ENCODE peak calls at places on chromosomes 4 and X, in six cellular contexts. One of them, this sample, is unnamed. For H3K9me3 and H3K4me1, the result is how much of the 10 kb centered on the place peaks cover.

GRCh38 chrX:136754641-136755040 is 26.1 kb downstream of the ARHGEF6 start:
- DNase-seq in iPS DF 6.9: no peak
- DNase-seq in tibial nerve: no peak
- DNase-seq in SK-N-SH: no peak
- DNase-seq in PC-3: no peak
- DNase-seq in CD8-positive, alpha-beta T cell: no peak
- DNase-seq in this sample: no peak

GRCh38 chr4:960140-960735 is 13.1 kb downstream of the DGKQ start:
- DNase-seq in iPS DF 6.9: no peak
- DNase-seq in tibial nerve: no peak
- DNase-seq in SK-N-SH: peak
- DNase-seq in PC-3: no peak
- DNase-seq in CD8-positive, alpha-beta T cell: no peak
- DNase-seq in this sample: no peak

GRCh38 chr4:25702848-25703247 is 47.2 kb downstream of the SLC34A2 start:
- DNase-seq in iPS DF 6.9: no peak
- DNase-seq in tibial nerve: no peak
- DNase-seq in SK-N-SH: no peak
- DNase-seq in PC-3: peak
- DNase-seq in CD8-positive, alpha-beta T cell: no peak
- DNase-seq in this sample: no peak

GRCh38 chr4:158824425-158825274 is 55.8 kb downstream of the FNIP2 start:
- DNase-seq in iPS DF 6.9: no peak
- DNase-seq in tibial nerve: no peak
- DNase-seq in SK-N-SH: peak
- DNase-seq in PC-3: no peak
- DNase-seq in CD8-positive, alpha-beta T cell: no peak
- DNase-seq in this sample: no peak

GRCh38 chrX:96474357-96475125 is 210.1 kb upstream of the DIAPH2 start:
- DNase-seq in iPS DF 6.9: no peak
- DNase-seq in tibial nerve: no peak
- DNase-seq in SK-N-SH: no peak
- DNase-seq in PC-3: peak
- DNase-seq in CD8-positive, alpha-beta T cell: no peak
- DNase-seq in this sample: no peak

GRCh38 chr4:12636191-12636590 is 847.9 kb downstream of the RAB28 start:
- DNase-seq in iPS DF 6.9: no peak
- DNase-seq in tibial nerve: no peak
- DNase-seq in SK-N-SH: no peak
- DNase-seq in PC-3: no peak
- DNase-seq in CD8-positive, alpha-beta T cell: no peak
- DNase-seq in this sample: no peak

GRCh38 chrX:25012433-25012735 is 3.4 kb downstream of the ARX start:
- DNase-seq in iPS DF 6.9: no peak
- DNase-seq in tibial nerve: no peak
- DNase-seq in SK-N-SH: peak
- DNase-seq in PC-3: no peak
- DNase-seq in CD8-positive, alpha-beta T cell: no peak
- DNase-seq in this sample: no peak

GRCh38 chr4:5940470-5941203 is 47.8 kb upstream of the CRMP1 start:
- DNase-seq in iPS DF 6.9: no peak
- DNase-seq in tibial nerve: no peak
- DNase-seq in SK-N-SH: no peak
- DNase-seq in PC-3: peak
- DNase-seq in CD8-positive, alpha-beta T cell: no peak
- DNase-seq in this sample: no peak

GRCh38 chrX:71944369-71944768 is 33.7 kb downstream of the NHSL2 start:
- DNase-seq in iPS DF 6.9: no peak
- DNase-seq in tibial nerve: no peak
- DNase-seq in SK-N-SH: no peak
- DNase-seq in PC-3: no peak
- DNase-seq in CD8-positive, alpha-beta T cell: no peak
- DNase-seq in this sample: no peak

GRCh38 chrX:67619253-67619652 is 75.4 kb downstream of the AR start:
- DNase-seq in iPS DF 6.9: no peak
- DNase-seq in tibial nerve: no peak
- DNase-seq in SK-N-SH: no peak
- DNase-seq in PC-3: no peak
- DNase-seq in CD8-positive, alpha-beta T cell: no peak
- DNase-seq in this sample: no peak

GRCh38 chr4:78020677-78021076 is 36.4 kb upstream of the FRAS1 start:
- DNase-seq in iPS DF 6.9: no peak
- DNase-seq in tibial nerve: no peak
- DNase-seq in SK-N-SH: no peak
- DNase-seq in PC-3: peak
- DNase-seq in CD8-positive, alpha-beta T cell: no peak
- DNase-seq in this sample: no peak

GRCh38 chr4:156377036-156377700 is 423.5 kb upstream of the CTSO start:
- DNase-seq in iPS DF 6.9: no peak
- DNase-seq in tibial nerve: no peak
- DNase-seq in SK-N-SH: no peak
- DNase-seq in PC-3: peak
- DNase-seq in CD8-positive, alpha-beta T cell: no peak
- DNase-seq in this sample: no peak

GRCh38 chrX:147180886-147181285 is 366.3 kb upstream of the CXorf51A start:
- DNase-seq in iPS DF 6.9: no peak
- DNase-seq in tibial nerve: no peak
- DNase-seq in SK-N-SH: no peak
- DNase-seq in PC-3: peak
- DNase-seq in CD8-positive, alpha-beta T cell: no peak
- DNase-seq in this sample: no peak

GRCh38 chr4:183402771-183403170 is 41.7 kb upstream of the CDKN2AIP start:
- DNase-seq in iPS DF 6.9: no peak
- DNase-seq in tibial nerve: no peak
- DNase-seq in SK-N-SH: no peak
- DNase-seq in PC-3: peak
- DNase-seq in CD8-positive, alpha-beta T cell: no peak
- DNase-seq in this sample: no peak

GRCh38 chr4:168212656-168213055 is 105.9 kb downstream of the DDX60 start:
- DNase-seq in iPS DF 6.9: no peak
- DNase-seq in tibial nerve: no peak
- DNase-seq in SK-N-SH: no peak
- DNase-seq in PC-3: no peak
- DNase-seq in CD8-positive, alpha-beta T cell: no peak
- DNase-seq in this sample: no peak

GRCh38 chr4:123308667-123309066 is 87.9 kb upstream of the SPRY1 start:
- DNase-seq in iPS DF 6.9: no peak
- DNase-seq in tibial nerve: no peak
- DNase-seq in SK-N-SH: no peak
- DNase-seq in PC-3: no peak
- DNase-seq in CD8-positive, alpha-beta T cell: no peak
- DNase-seq in this sample: no peak

GRCh38 chr4:74447636-74448233 is 2.8 kb downstream of the AREG start:
- DNase-seq in iPS DF 6.9: no peak
- DNase-seq in tibial nerve: no peak
- DNase-seq in SK-N-SH: no peak
- DNase-seq in PC-3: no peak
- DNase-seq in CD8-positive, alpha-beta T cell: no peak
- DNase-seq in this sample: no peak

GRCh38 chr4:74444891-74445642 is at the start of gene AREG:
- DNase-seq in iPS DF 6.9: no peak
- DNase-seq in tibial nerve: peak
- DNase-seq in SK-N-SH: peak
- DNase-seq in PC-3: peak
- DNase-seq in CD8-positive, alpha-beta T cell: peak
- DNase-seq in this sample: no peak

GRCh38 chr4:74446193-74446868 is 1.4 kb downstream of the AREG start:
- DNase-seq in iPS DF 6.9: no peak
- DNase-seq in tibial nerve: no peak
- DNase-seq in SK-N-SH: no peak
- DNase-seq in PC-3: peak
- DNase-seq in CD8-positive, alpha-beta T cell: no peak
- DNase-seq in this sample: no peak

GRCh38 chr4:74449571-74450297 is 4.8 kb downstream of the AREG start:
- DNase-seq in iPS DF 6.9: no peak
- DNase-seq in tibial nerve: no peak
- DNase-seq in SK-N-SH: no peak
- DNase-seq in PC-3: peak
- DNase-seq in CD8-positive, alpha-beta T cell: no peak
- DNase-seq in this sample: no peak

GRCh38 chr4:74446896-74447295 is 2.0 kb downstream of the AREG start:
- DNase-seq in iPS DF 6.9: no peak
- DNase-seq in tibial nerve: no peak
- DNase-seq in SK-N-SH: no peak
- DNase-seq in PC-3: no peak
- DNase-seq in CD8-positive, alpha-beta T cell: no peak
- DNase-seq in this sample: no peak
- H3K9me3 ChIP-seq in iPS DF 6.9: under half
- H3K9me3 ChIP-seq in tibial nerve: under half
- H3K9me3 ChIP-seq in SK-N-SH: under half
- H3K9me3 ChIP-seq in PC-3: under half
- H3K9me3 ChIP-seq in CD8-positive, alpha-beta T cell: under half
- H3K9me3 ChIP-seq in this sample: under half

GRCh38 chrX:13044441-13044840 is at the start of gene FAM9C:
- DNase-seq in iPS DF 6.9: no peak
- DNase-seq in tibial nerve: no peak
- DNase-seq in SK-N-SH: peak
- DNase-seq in PC-3: no peak
- DNase-seq in CD8-positive, alpha-beta T cell: no peak
- DNase-seq in this sample: no peak

GRCh38 chrX:13050151-13050550 is 5.7 kb upstream of the FAM9C start:
- DNase-seq in iPS DF 6.9: no peak
- DNase-seq in tibial nerve: no peak
- DNase-seq in SK-N-SH: no peak
- DNase-seq in PC-3: no peak
- DNase-seq in CD8-positive, alpha-beta T cell: no peak
- DNase-seq in this sample: no peak

GRCh38 chrX:13046035-13046851 is 1.8 kb upstream of the FAM9C start:
- DNase-seq in iPS DF 6.9: no peak
- DNase-seq in tibial nerve: no peak
- DNase-seq in SK-N-SH: no peak
- DNase-seq in PC-3: no peak
- DNase-seq in CD8-positive, alpha-beta T cell: no peak
- DNase-seq in this sample: no peak

GRCh38 chrX:13048265-13048664 is 3.8 kb upstream of the FAM9C start:
- DNase-seq in iPS DF 6.9: no peak
- DNase-seq in tibial nerve: no peak
- DNase-seq in SK-N-SH: no peak
- DNase-seq in PC-3: peak
- DNase-seq in CD8-positive, alpha-beta T cell: no peak
- DNase-seq in this sample: no peak

GRCh38 chrX:13047752-13048151 is 3.3 kb upstream of the FAM9C start:
- DNase-seq in iPS DF 6.9: no peak
- DNase-seq in tibial nerve: no peak
- DNase-seq in SK-N-SH: no peak
- DNase-seq in PC-3: no peak
- DNase-seq in CD8-positive, alpha-beta T cell: no peak
- DNase-seq in this sample: no peak
- H3K4me1 ChIP-seq in iPS DF 6.9: under half
- H3K4me1 ChIP-seq in tibial nerve: under half
- H3K4me1 ChIP-seq in SK-N-SH: under half
- H3K4me1 ChIP-seq in PC-3: under half
- H3K4me1 ChIP-seq in CD8-positive, alpha-beta T cell: half or more
- H3K4me1 ChIP-seq in this sample: under half

GRCh38 chr4:22850630-22851029 is 157.9 kb downstream of the GBA3 start:
- DNase-seq in iPS DF 6.9: no peak
- DNase-seq in tibial nerve: no peak
- DNase-seq in SK-N-SH: no peak
- DNase-seq in PC-3: no peak
- DNase-seq in CD8-positive, alpha-beta T cell: no peak
- DNase-seq in this sample: no peak
- H3K9me3 ChIP-seq in iPS DF 6.9: under half
- H3K9me3 ChIP-seq in tibial nerve: under half
- H3K9me3 ChIP-seq in SK-N-SH: under half
- H3K9me3 ChIP-seq in PC-3: under half
- H3K9me3 ChIP-seq in CD8-positive, alpha-beta T cell: under half
- H3K9me3 ChIP-seq in this sample: under half

GRCh38 chr4:15400276-15400675 is 27.6 kb upstream of the C1QTNF7 start:
- DNase-seq in iPS DF 6.9: no peak
- DNase-seq in tibial nerve: no peak
- DNase-seq in SK-N-SH: no peak
- DNase-seq in PC-3: no peak
- DNase-seq in CD8-positive, alpha-beta T cell: no peak
- DNase-seq in this sample: no peak

GRCh38 chr4:15405069-15405468 is 22.8 kb upstream of the C1QTNF7 start:
- DNase-seq in iPS DF 6.9: no peak
- DNase-seq in tibial nerve: no peak
- DNase-seq in SK-N-SH: no peak
- DNase-seq in PC-3: no peak
- DNase-seq in CD8-positive, alpha-beta T cell: no peak
- DNase-seq in this sample: no peak

GRCh38 chr4:15402146-15402545 is 25.7 kb upstream of the C1QTNF7 start:
- DNase-seq in iPS DF 6.9: no peak
- DNase-seq in tibial nerve: no peak
- DNase-seq in SK-N-SH: no peak
- DNase-seq in PC-3: no peak
- DNase-seq in CD8-positive, alpha-beta T cell: no peak
- DNase-seq in this sample: no peak

GRCh38 chr4:15400911-15401671 is 26.7 kb upstream of the C1QTNF7 start:
- DNase-seq in iPS DF 6.9: no peak
- DNase-seq in tibial nerve: peak
- DNase-seq in SK-N-SH: peak
- DNase-seq in PC-3: peak
- DNase-seq in CD8-positive, alpha-beta T cell: no peak
- DNase-seq in this sample: no peak

DNA sequence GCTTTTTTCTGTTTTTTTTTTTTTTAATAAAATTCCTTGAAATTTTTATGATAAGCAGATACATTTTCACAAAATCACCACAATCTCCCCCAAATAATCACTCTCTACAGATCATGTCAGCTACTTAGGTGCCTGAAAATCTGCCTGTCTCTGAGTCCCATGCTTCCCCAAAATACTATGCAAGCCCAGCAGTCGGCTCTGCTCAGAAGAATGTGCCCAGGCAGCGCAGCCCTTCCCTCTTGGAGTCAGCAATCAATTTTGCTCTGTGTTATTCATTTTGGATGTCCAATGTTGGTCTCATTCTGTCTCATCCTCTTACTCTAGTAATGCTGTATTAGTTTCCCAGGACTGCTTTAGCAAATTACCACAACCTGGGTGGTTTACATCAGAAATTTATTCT is 24.9 kb upstream of the C1QTNF7 start:
- DNase-seq in iPS DF 6.9: no peak
- DNase-seq in tibial nerve: no peak
- DNase-seq in SK-N-SH: no peak
- DNase-seq in PC-3: no peak
- DNase-seq in CD8-positive, alpha-beta T cell: no peak
- DNase-seq in this sample: no peak
- H3K4me1 ChIP-seq in iPS DF 6.9: under half
- H3K4me1 ChIP-seq in tibial nerve: under half
- H3K4me1 ChIP-seq in SK-N-SH: under half
- H3K4me1 ChIP-seq in PC-3: under half
- H3K4me1 ChIP-seq in CD8-positive, alpha-beta T cell: under half
- H3K4me1 ChIP-seq in this sample: half or more

DNA sequence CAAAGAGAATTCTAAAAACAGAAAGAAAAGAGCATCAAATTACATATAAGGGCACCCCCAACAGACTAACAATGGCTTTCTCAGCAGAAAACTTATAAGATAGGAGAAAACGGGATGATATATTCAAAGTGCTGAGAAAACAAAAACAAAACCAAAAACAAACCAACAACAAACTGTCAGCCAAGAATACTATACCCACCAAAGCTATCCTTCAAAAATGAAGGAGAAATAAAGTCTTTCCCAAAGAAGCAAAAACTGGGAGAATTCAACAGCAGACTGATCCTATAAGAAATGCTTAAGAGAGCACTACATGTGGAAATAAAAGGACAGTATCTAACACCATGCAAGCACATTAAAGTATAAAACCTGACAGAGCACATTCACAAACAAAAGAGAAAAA is 168.6 kb downstream of the NEK1 start:
- DNase-seq in iPS DF 6.9: no peak
- DNase-seq in tibial nerve: no peak
- DNase-seq in SK-N-SH: no peak
- DNase-seq in PC-3: no peak
- DNase-seq in CD8-positive, alpha-beta T cell: no peak
- DNase-seq in this sample: no peak
- H3K9me3 ChIP-seq in iPS DF 6.9: under half
- H3K9me3 ChIP-seq in tibial nerve: under half
- H3K9me3 ChIP-seq in SK-N-SH: under half
- H3K9me3 ChIP-seq in PC-3: under half
- H3K9me3 ChIP-seq in CD8-positive, alpha-beta T cell: under half
- H3K9me3 ChIP-seq in this sample: under half

GRCh38 chr4:99848576-99848975 is 31.9 kb downstream of the DAPP1 start:
- DNase-seq in iPS DF 6.9: no peak
- DNase-seq in tibial nerve: no peak
- DNase-seq in SK-N-SH: no peak
- DNase-seq in PC-3: no peak
- DNase-seq in CD8-positive, alpha-beta T cell: no peak
- DNase-seq in this sample: no peak
- H3K4me1 ChIP-seq in iPS DF 6.9: under half
- H3K4me1 ChIP-seq in tibial nerve: under half
- H3K4me1 ChIP-seq in SK-N-SH: under half
- H3K4me1 ChIP-seq in PC-3: under half
- H3K4me1 ChIP-seq in CD8-positive, alpha-beta T cell: under half
- H3K4me1 ChIP-seq in this sample: under half